ENCODE peak calls at places on chromosome 13, in seven cellular contexts. K is RWPE1, D is astrocyte of the spinal cord, H is nephron progenitor cell, U is body of pancreas, B is breast epithelium, L is neural crest cell. F is an unnamed sample.

GRCh38 chr13:114341003-114341777 is 26.9 kb downstream of the CHAMP1 start:
- DNase-seq in L (no peak), H (no peak), D (no peak), B (no peak), U (no peak), K (no peak), F (no peak)

GRCh38 chr13:66875264-66875663 is 354.9 kb downstream of the PCDH9 start:
- DNase-seq in B (no peak), H (no peak), D (no peak), K (no peak), U (no peak), L (no peak), F (no peak)

GRCh38 chr13:93690139-93690538 is 463.5 kb downstream of the GPC6 start:
- DNase-seq in H (peak), D (peak), U (no peak), B (no peak), K (no peak), L (peak), F (no peak)

GRCh38 chr13:66665991-66666390 is 564.1 kb downstream of the PCDH9 start:
- DNase-seq in H (peak), B (peak), D (peak), U (no peak), K (no peak), L (peak), F (no peak)

GRCh38 chr13:45231722-45232121 is 30.9 kb upstream of the KCTD4 start:
- DNase-seq in H (no peak), U (no peak), B (no peak), L (no peak), K (no peak), D (peak), F (no peak)

GRCh38 chr13:41034862-41035261 is 15.7 kb upstream of the ELF1 start:
- DNase-seq in D (no peak), K (no peak), H (no peak), U (no peak), B (no peak), L (no peak), F (no peak)

GRCh38 chr13:36275190-36276002 is 22.2 kb downstream of the CCDC169 start:
- DNase-seq in U (no peak), K (peak), D (peak), L (peak), H (peak), B (no peak), F (no peak)

GRCh38 chr13:72875233-72875632 is 93.3 kb downstream of the PIBF1 start:
- DNase-seq in K (no peak), B (no peak), U (no peak), D (peak), H (no peak), L (no peak), F (no peak)

GRCh38 chr13:41909524-41909923 is 51.4 kb downstream of the VWA8 start:
- DNase-seq in H (no peak), L (no peak), U (no peak), B (no peak), K (peak), D (no peak), F (no peak)

GRCh38 chr13:110421696-110422395 is 114.8 kb downstream of the COL4A2 start:
- DNase-seq in L (no peak), K (no peak), H (no peak), B (no peak), D (peak), U (no peak), F (no peak)

GRCh38 chr13:44050450-44051063 is 170.9 kb downstream of the LACC1 start:
- DNase-seq in U (no peak), L (no peak), H (no peak), K (peak), B (no peak), D (peak), F (no peak)

GRCh38 chr13:78372581-78372980 is 230.8 kb downstream of the POU4F1 start:
- DNase-seq in D (peak), H (no peak), U (no peak), K (no peak), B (no peak), L (no peak), F (no peak)

GRCh38 chr13:49995535-49996165 is 1.2 kb upstream of the TRIM13 start:
- DNase-seq in U (no peak), B (no peak), K (no peak), L (no peak), D (peak), H (no peak), F (no peak)

GRCh38 chr13:96992633-96993032 is 1.6 kb downstream of the OXGR1 start:
- DNase-seq in L (no peak), H (no peak), B (no peak), K (no peak), D (no peak), U (no peak), F (no peak)

GRCh38 chr13:100454876-100455275 is 133.7 kb downstream of the GGACT start:
- DNase-seq in L (no peak), K (peak), U (no peak), H (no peak), D (peak), B (no peak), F (no peak)

GRCh38 chr13:48945626-48946025 is 30.1 kb upstream of the FNDC3A start:
- DNase-seq in U (no peak), B (no peak), L (no peak), K (no peak), D (no peak), H (no peak), F (no peak)

GRCh38 chr13:45473627-45474026 is 8.9 kb downstream of the COG3 start:
- DNase-seq in H (no peak), D (no peak), K (no peak), B (no peak), L (no peak), U (no peak), F (no peak)

GRCh38 chr13:110396913-110397379 is 89.9 kb downstream of the COL4A2 start:
- DNase-seq in D (peak), U (peak), L (no peak), B (peak), H (no peak), K (peak), F (no peak)

GRCh38 chr13:29892149-29892548 is 41.7 kb upstream of the UBL3 start:
- DNase-seq in B (no peak), D (no peak), L (no peak), H (no peak), U (no peak), K (no peak), F (no peak)

GRCh38 chr13:73450583-73450982 is 391.8 kb downstream of the KLF5 start:
- DNase-seq in L (no peak), H (no peak), B (no peak), K (no peak), D (peak), U (no peak), F (no peak)

GRCh38 chr13:45828253-45828968 is 23.1 kb downstream of the SIAH3 start:
- DNase-seq in H (no peak), B (no peak), D (no peak), L (no peak), K (no peak), U (no peak), F (no peak)

GRCh38 chr13:110799246-110800236 is 86.0 kb downstream of the ING1 start:
- DNase-seq in L (no peak), U (no peak), B (no peak), H (no peak), K (no peak), D (peak), F (no peak)

GRCh38 chr13:26880741-26881140 is 120.2 kb upstream of the GPR12 start:
- DNase-seq in K (no peak), L (no peak), D (no peak), B (no peak), H (no peak), U (no peak), F (no peak)

GRCh38 chr13:106917024-106917491 is 349.1 kb upstream of the ARGLU1 start:
- DNase-seq in B (no peak), L (no peak), H (no peak), U (no peak), K (no peak), D (no peak), F (no peak)

GRCh38 chr13:61094865-61095264 is 320.8 kb downstream of the PCDH20 start:
- DNase-seq in L (no peak), K (no peak), U (no peak), D (no peak), H (no peak), B (no peak), F (no peak)

GRCh38 chr13:108218044-108218974 is at the start of gene ABHD13:
- DNase-seq in L (peak), U (peak), B (peak), K (peak), H (peak), D (peak), F (peak)
- TF ChIP-seq CTCF in L (peak), U (no peak), B (no peak), K (no peak), H (no peak), D (no peak), F (peak)

DNA sequence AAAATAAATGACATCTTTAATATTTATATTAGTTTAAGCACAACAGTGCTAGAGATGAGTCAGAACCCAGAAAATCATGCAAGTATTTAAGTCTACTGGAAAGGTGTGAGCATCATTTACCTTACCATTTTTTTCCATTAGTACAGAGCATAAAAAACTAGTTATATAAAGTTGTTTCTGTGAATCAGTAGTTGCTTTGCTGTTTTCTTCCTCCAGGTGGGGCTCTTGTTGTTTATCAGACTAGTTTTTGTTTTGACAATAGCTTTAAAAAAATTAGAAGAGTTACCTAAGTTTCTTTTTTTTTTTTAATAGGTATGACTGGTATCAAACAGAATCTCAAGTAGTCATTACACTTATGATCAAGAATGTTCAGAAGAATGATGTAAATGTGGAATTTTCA is 12.7 kb downstream of the SUGT1 start:
- DNase-seq in B (no peak), D (peak), H (no peak), U (no peak), L (no peak), K (peak), F (no peak)
- TF ChIP-seq CTCF in B (no peak), D (peak), H (peak), U (no peak), L (peak), K (peak), F (peak)

GRCh38 chr13:75739244-75739868 is 103.2 kb downstream of the LMO7 start:
- DNase-seq in K (no peak), B (no peak), H (no peak), U (no peak), L (no peak), D (no peak), F (no peak)

GRCh38 chr13:75736132-75736531 is 100.0 kb downstream of the LMO7 start:
- DNase-seq in K (no peak), D (no peak), B (no peak), U (no peak), L (no peak), H (no peak), F (no peak)

GRCh38 chr13:75738841-75739240 is 102.7 kb downstream of the LMO7 start:
- DNase-seq in B (no peak), L (no peak), K (no peak), U (no peak), D (no peak), H (no peak), F (no peak)

GRCh38 chr13:75744127-75744526 is 108.0 kb downstream of the LMO7 start:
- DNase-seq in U (no peak), H (no peak), K (no peak), L (no peak), B (no peak), D (no peak), F (no peak)

GRCh38 chr13:75740008-75740407 is 103.9 kb downstream of the LMO7 start:
- DNase-seq in B (no peak), K (no peak), U (no peak), D (no peak), H (no peak), L (no peak), F (no peak)
- TF ChIP-seq CTCF in B (no peak), K (no peak), U (no peak), D (no peak), H (no peak), L (no peak), F (no peak)

DNA sequence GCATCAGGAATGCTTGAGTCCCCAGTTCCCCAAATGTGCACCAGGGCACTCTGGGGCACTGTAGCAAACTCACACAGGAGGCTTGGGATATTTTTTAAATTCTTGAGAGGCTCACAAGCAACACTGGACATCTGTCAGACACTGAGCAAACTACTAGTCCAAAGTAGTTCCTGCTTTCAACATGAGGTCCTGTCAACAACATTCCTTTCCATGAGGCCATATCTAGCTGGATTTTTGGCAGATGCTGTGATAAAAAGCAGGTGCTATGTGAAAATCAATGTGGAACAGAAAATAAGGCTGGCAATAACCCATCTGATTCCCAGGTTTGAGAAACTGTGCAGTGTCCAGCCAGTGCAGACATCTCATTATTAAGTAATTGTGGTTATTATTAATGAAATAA is 50.5 kb downstream of the STARD13 start:
- DNase-seq in U (no peak), B (no peak), D (peak), K (no peak), L (no peak), H (no peak), F (no peak)
- TF ChIP-seq CTCF in U (no peak), B (no peak), D (no peak), K (no peak), L (no peak), H (no peak), F (peak)

GRCh38 chr13:23570931-23571330 is 719 bp downstream of the TNFRSF19 start:
- DNase-seq in K (no peak), B (no peak), L (no peak), U (no peak), D (peak), H (no peak), F (no peak)
- TF ChIP-seq CTCF in K (no peak), B (no peak), L (peak), U (no peak), D (peak), H (peak), F (peak)